ENCODE peak calls at places on chromosomes 4 and X, in eight cellular contexts. F is activated naive CD4-positive, alpha-beta T cell treated with anti-CD3 and anti-CD28 coated beads, Interleukin-2, amount 10 ng/mL, durations not matched to agents 7 days and 5 days; C is D341Med; D is NAMALWA; O is omental fat pad; K is NCI-H510A treated with DMSO at 0.1 percent for 48 hours; H is EL; N is astrocyte. Y is an unnamed sample.

GRCh38 chr4:47071863-47072441 is 40.6 kb downstream of the GABRB1 start:
- DNase-seq in F (no peak), C (no peak), D (no peak), O (no peak), K (no peak), H (peak), N (peak), Y (no peak)

GRCh38 chr4:144582105-144582850 is 63.7 kb upstream of the HHIP start:
- DNase-seq in F (no peak), C (no peak), D (no peak), O (no peak), K (no peak), H (peak), N (peak), Y (no peak)

GRCh38 chrX:106177106-106177981 is 9.2 kb downstream of the PWWP3B start:
- DNase-seq in F (no peak), C (no peak), D (no peak), O (no peak), K (peak), H (no peak), N (peak), Y (no peak)

GRCh38 chr4:173273956-173274355 is 60.2 kb downstream of the HMGB2 start:
- DNase-seq in F (no peak), C (no peak), D (no peak), O (no peak), K (no peak), H (no peak), N (no peak), Y (no peak)

GRCh38 chr4:3781193-3781886 is 15.2 kb downstream of the ADRA2C start:
- DNase-seq in F (peak), C (no peak), D (peak), O (no peak), K (no peak), H (no peak), N (no peak), Y (peak)

GRCh38 chr4:17347445-17347844 is 164.4 kb downstream of the QDPR start:
- DNase-seq in F (peak), C (peak), D (peak), O (no peak), K (no peak), H (peak), N (no peak), Y (peak)

GRCh38 chr4:27210874-27211428 is 350.3 kb downstream of the STIM2 start:
- DNase-seq in F (no peak), C (no peak), D (no peak), O (no peak), K (no peak), H (no peak), N (no peak), Y (no peak)

GRCh38 chr4:8463811-8464210 is 23.2 kb downstream of the TRMT44 start:
- DNase-seq in F (no peak), C (no peak), D (no peak), O (no peak), K (no peak), H (no peak), N (no peak), Y (no peak)

GRCh38 chr4:91171217-91171616 is 1044.0 kb downstream of the CCSER1 start:
- DNase-seq in F (no peak), C (no peak), D (no peak), O (no peak), K (no peak), H (no peak), N (peak), Y (no peak)

GRCh38 chr4:41670982-41671381 is 77.5 kb downstream of the PHOX2B start:
- DNase-seq in F (no peak), C (no peak), D (no peak), O (no peak), K (peak), H (no peak), N (no peak), Y (no peak)

GRCh38 chr4:113636877-113637276 is 124.7 kb downstream of the CAMK2D start:
- DNase-seq in F (peak), C (no peak), D (peak), O (no peak), K (no peak), H (peak), N (peak), Y (peak)

GRCh38 chrX:132716006-132716405 is 227.2 kb upstream of the MBNL3 start:
- DNase-seq in F (no peak), C (no peak), D (no peak), O (no peak), K (no peak), H (no peak), N (no peak), Y (no peak)

GRCh38 chr4:53563824-53564223 is 27.5 kb downstream of the LNX1 start:
- DNase-seq in F (no peak), C (no peak), D (no peak), O (no peak), K (no peak), H (peak), N (peak), Y (no peak)

GRCh38 chr4:22465349-22465748 is 50.5 kb downstream of the ADGRA3 start:
- DNase-seq in F (no peak), C (no peak), D (no peak), O (no peak), K (no peak), H (no peak), N (no peak), Y (no peak)

GRCh38 chrX:118360429-118361125 is 14.7 kb downstream of the WDR44 start:
- DNase-seq in F (no peak), C (no peak), D (no peak), O (no peak), K (no peak), H (no peak), N (peak), Y (no peak)

GRCh38 chrX:46554942-46555341 is 9.7 kb upstream of the ZNF674 start:
- DNase-seq in F (no peak), C (no peak), D (peak), O (no peak), K (peak), H (peak), N (no peak), Y (peak)

GRCh38 chr4:150411527-150411926 is 170.4 kb upstream of the MAB21L2 start:
- DNase-seq in F (no peak), C (peak), D (no peak), O (no peak), K (no peak), H (no peak), N (peak), Y (no peak)

GRCh38 chr4:929970-930625 is 2.0 kb downstream of the GAK start:
- DNase-seq in F (peak), C (no peak), D (peak), O (no peak), K (no peak), H (no peak), N (no peak), Y (no peak)

GRCh38 chr4:94419956-94420355 is 31.8 kb upstream of the PDLIM5 start:
- DNase-seq in F (no peak), C (no peak), D (no peak), O (no peak), K (no peak), H (peak), N (peak), Y (no peak)

GRCh38 chr4:123484291-123484926 is 87.8 kb downstream of the SPRY1 start:
- DNase-seq in F (no peak), C (no peak), D (no peak), O (no peak), K (peak), H (no peak), N (no peak), Y (no peak)

GRCh38 chrX:49111846-49112245 is 11.7 kb downstream of the GPKOW start:
- DNase-seq in F (no peak), C (no peak), D (no peak), O (no peak), K (no peak), H (no peak), N (no peak), Y (no peak)

GRCh38 chr4:133151681-133152329 is 2.7 kb downstream of the PCDH10 start:
- DNase-seq in F (no peak), C (peak), D (no peak), O (no peak), K (peak), H (peak), N (peak), Y (no peak)

GRCh38 chr4:76538296-76538695 is 103.3 kb downstream of the SHROOM3 start:
- DNase-seq in F (no peak), C (no peak), D (no peak), O (no peak), K (no peak), H (no peak), N (no peak), Y (no peak)

GRCh38 chr4:153131478-153132069 is 72.7 kb upstream of the TRIM2 start:
- DNase-seq in F (no peak), C (no peak), D (peak), O (no peak), K (no peak), H (no peak), N (no peak), Y (no peak)

GRCh38 chr4:186192068-186192751 is 843 bp downstream of the CYP4V2 start:
- DNase-seq in F (peak), C (no peak), D (peak), O (peak), K (peak), H (peak), N (peak), Y (peak)

GRCh38 chrX:79413009-79413408 is 45.9 kb upstream of the ITM2A start:
- DNase-seq in F (no peak), C (no peak), D (peak), O (no peak), K (peak), H (no peak), N (no peak), Y (peak)

GRCh38 chr4:7939377-7940108 is at the start of gene AFAP1:
- DNase-seq in F (peak), C (peak), D (peak), O (peak), K (peak), H (peak), N (peak), Y (peak)

GRCh38 chrX:69607616-69608015 is 8.3 kb upstream of the EDA start:
- DNase-seq in F (no peak), C (no peak), D (no peak), O (no peak), K (no peak), H (no peak), N (no peak), Y (no peak)

GRCh38 chr4:145755802-145756201 is 75.9 kb downstream of the C4orf51 start:
- DNase-seq in F (no peak), C (no peak), D (no peak), O (no peak), K (no peak), H (peak), N (peak), Y (no peak)

GRCh38 chrX:47560179-47560830 is 700 bp upstream of the ARAF start:
- DNase-seq in F (peak), C (no peak), D (peak), O (no peak), K (no peak), H (no peak), N (no peak), Y (no peak)

GRCh38 chr4:167290684-167291083 is 56.4 kb upstream of the SPOCK3 start:
- DNase-seq in F (no peak), C (no peak), D (peak), O (no peak), K (peak), H (no peak), N (peak), Y (peak)

GRCh38 chrX:120823554-120823953 is 52.1 kb downstream of the CT47B1 start:
- DNase-seq in F (no peak), C (no peak), D (no peak), O (no peak), K (no peak), H (peak), N (no peak), Y (no peak)

GRCh38 chrX:331145-331771 is 12.7 kb upstream of the GTPBP6 start:
- DNase-seq in F (no peak), C (no peak), D (no peak), O (no peak), K (no peak), H (peak), N (no peak), Y (no peak)

GRCh38 chr4:184450743-184451142 is 23.6 kb downstream of the IRF2 start:
- DNase-seq in F (no peak), C (no peak), D (no peak), O (no peak), K (no peak), H (no peak), N (no peak), Y (no peak)

GRCh38 chr4:152485726-152486276 is 50.1 kb downstream of the FBXW7 start:
- DNase-seq in F (peak), C (no peak), D (no peak), O (no peak), K (peak), H (peak), N (peak), Y (no peak)

Y was measured in KBM-7.